ENCODE peak calls at places on chromosomes 2 and 18, in ten cellular contexts. U is sigmoid colon, L is HCT116, N is prostate gland, O is body of pancreas, V is tibial nerve, A is A549, M is heart left ventricle, J is uterus, W is stomach. K is an unnamed sample. For H3K9me3, the result is how much of the 10 kb centered on the place peaks cover.

GRCh38 chr18:11387880-11388279 is 221.5 kb upstream of the SLC35G4 start:
- DNase-seq in M (peak), O (peak), N (no peak), L (peak), A (peak), W (peak), J (no peak), U (no peak), V (no peak), K (no peak)

GRCh38 chr18:24530630-24531111 is 70.2 kb downstream of the HRH4 start:
- DNase-seq in J (peak), U (no peak), L (peak), W (no peak), A (no peak), O (no peak), N (no peak), M (no peak), V (no peak), K (no peak)

GRCh38 chr18:77821892-77822291 is 572.2 kb downstream of the GALR1 start:
- DNase-seq in U (no peak), W (no peak), M (no peak), O (no peak), L (no peak), V (no peak), J (no peak), A (no peak), N (no peak), K (no peak)

GRCh38 chr2:6948081-6949008 is 31.1 kb downstream of the RNF144A start:
- DNase-seq in O (no peak), W (no peak), M (no peak), V (no peak), A (no peak), L (no peak), U (no peak), N (peak), J (no peak), K (no peak)

GRCh38 chr2:147045113-147045512 is 799.7 kb upstream of the ACVR2A start:
- DNase-seq in J (peak), V (peak), L (peak), N (no peak), M (peak), W (peak), U (no peak), O (peak), A (no peak), K (no peak)

GRCh38 chr2:139411236-139411635 is 631.0 kb upstream of the NXPH2 start:
- DNase-seq in A (no peak), U (no peak), V (no peak), N (no peak), L (no peak), W (no peak), O (no peak), M (no peak), J (no peak), K (no peak)

GRCh38 chr2:240925576-240926515 is 19.7 kb downstream of the CROCC2 start:
- DNase-seq in O (peak), V (peak), M (peak), W (peak), N (no peak), U (peak), A (no peak), J (peak), L (no peak), K (peak)

GRCh38 chr18:79924814-79925655 is 26.4 kb downstream of the SLC66A2 start:
- DNase-seq in O (peak), J (peak), L (no peak), W (peak), A (no peak), M (no peak), U (peak), N (no peak), V (no peak), K (peak)

GRCh38 chr2:238288650-238289573 is 502 bp upstream of the PER2 start:
- DNase-seq in A (peak), V (peak), O (peak), J (peak), L (peak), U (peak), W (peak), N (peak), M (peak), K (peak)

GRCh38 chr2:238290079-238290478 is 1.7 kb upstream of the PER2 start:
- DNase-seq in A (peak), V (no peak), W (peak), U (peak), O (peak), J (no peak), N (peak), M (peak), L (peak), K (peak)

GRCh38 chr2:238290715-238291549 is 2.5 kb upstream of the PER2 start:
- DNase-seq in W (peak), L (no peak), N (no peak), U (peak), O (no peak), A (peak), M (peak), J (no peak), V (no peak), K (peak)

GRCh38 chr2:238287702-238288649 is at the start of gene PER2:
- DNase-seq in L (peak), O (peak), M (peak), W (peak), V (no peak), J (peak), N (peak), U (peak), A (peak), K (peak)

DNA sequence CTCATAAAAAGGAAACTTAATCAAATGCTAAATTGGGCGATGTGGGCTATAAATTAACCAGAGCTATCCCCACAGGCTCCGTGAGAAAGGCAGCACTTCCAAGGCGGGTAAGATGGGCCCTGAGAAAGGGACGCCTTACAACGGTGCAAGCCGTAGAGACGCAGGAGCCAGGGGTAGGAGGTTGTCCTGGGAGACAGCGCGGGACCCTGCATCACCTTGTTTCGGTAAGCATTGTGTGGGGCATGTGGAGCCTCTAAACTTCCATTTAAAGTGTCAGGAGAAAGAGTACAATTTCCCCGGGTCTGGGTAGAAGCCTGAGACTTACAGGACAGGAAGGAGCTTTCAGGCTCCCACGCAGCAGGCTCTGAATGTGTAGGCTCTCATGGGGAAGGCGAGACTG is 1.2 kb upstream of the PER2 start:
- DNase-seq in V (no peak), J (no peak), W (no peak), L (no peak), O (no peak), A (no peak), U (peak), N (no peak), M (no peak), K (peak)
- TF ChIP-seq CTCF in V (no peak), J (no peak), W (no peak), L (no peak), O (no peak), A (no peak), U (no peak), N (no peak), M (no peak), K (no peak)

GRCh38 chr2:68732533-68732932 is 2.1 kb upstream of the ARHGAP25 start:
- DNase-seq in N (no peak), U (no peak), W (no peak), J (no peak), A (no peak), V (no peak), M (no peak), L (no peak), O (no peak), K (no peak)

GRCh38 chr2:68734176-68734575 is 435 bp upstream of the ARHGAP25 start:
- DNase-seq in V (no peak), U (no peak), O (no peak), J (no peak), L (no peak), W (no peak), A (no peak), M (no peak), N (no peak), K (no peak)

GRCh38 chr2:68736086-68736485 is 1.5 kb downstream of the ARHGAP25 start:
- DNase-seq in L (no peak), V (no peak), W (no peak), U (no peak), N (no peak), M (no peak), A (no peak), O (no peak), J (no peak), K (no peak)

GRCh38 chr2:68733365-68733764 is 1.2 kb upstream of the ARHGAP25 start:
- DNase-seq in M (no peak), U (no peak), O (no peak), L (no peak), A (no peak), W (no peak), V (no peak), J (no peak), N (no peak), K (no peak)

DNA sequence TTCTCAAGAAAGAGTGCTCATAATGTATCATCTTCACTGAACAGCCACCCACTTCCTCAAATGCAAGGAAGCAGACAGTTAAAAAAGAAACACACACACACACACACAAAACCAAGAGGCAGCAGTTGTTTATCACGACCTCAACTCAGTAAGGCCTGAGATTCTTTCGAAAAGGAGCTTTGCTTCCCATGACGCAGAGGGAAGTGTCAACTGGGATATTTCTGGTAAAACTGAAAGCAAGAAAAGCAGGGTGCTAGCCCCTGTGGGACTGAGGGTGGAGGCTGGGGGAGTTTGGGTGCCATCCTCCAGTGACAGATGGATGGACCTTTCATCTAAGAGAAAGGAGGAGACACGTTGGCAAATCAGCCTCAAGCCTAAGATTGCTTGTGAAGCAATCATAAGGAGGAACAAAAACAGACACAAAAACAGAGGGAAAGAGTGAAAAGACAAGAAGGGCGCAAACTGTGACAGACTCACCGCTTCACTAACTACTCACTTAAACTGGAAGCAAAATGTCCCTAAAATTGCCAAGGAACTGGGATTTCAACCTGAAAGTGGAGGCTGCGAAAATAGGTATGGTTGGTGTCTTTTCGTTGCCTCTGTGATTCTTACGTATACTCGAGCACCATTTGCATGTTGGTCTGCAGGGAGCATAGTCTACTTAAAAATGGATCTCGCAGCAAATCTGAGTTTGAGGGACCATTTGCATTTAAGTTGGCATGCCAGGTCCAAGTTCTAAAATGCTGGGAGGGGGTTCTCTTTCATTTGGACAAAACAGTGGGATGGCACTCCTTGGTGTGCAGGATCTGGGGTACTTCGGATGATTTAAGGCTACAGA is at the start of gene ARHGAP25:
- DNase-seq in L (no peak), O (peak), A (no peak), N (no peak), V (no peak), U (no peak), J (no peak), W (no peak), M (peak), K (no peak)
- TF ChIP-seq POLR2A in L (no peak), O (peak), A (no peak), N (no peak), V (peak), U (no peak), J (no peak), W (no peak), M (no peak), K (peak)

DNA sequence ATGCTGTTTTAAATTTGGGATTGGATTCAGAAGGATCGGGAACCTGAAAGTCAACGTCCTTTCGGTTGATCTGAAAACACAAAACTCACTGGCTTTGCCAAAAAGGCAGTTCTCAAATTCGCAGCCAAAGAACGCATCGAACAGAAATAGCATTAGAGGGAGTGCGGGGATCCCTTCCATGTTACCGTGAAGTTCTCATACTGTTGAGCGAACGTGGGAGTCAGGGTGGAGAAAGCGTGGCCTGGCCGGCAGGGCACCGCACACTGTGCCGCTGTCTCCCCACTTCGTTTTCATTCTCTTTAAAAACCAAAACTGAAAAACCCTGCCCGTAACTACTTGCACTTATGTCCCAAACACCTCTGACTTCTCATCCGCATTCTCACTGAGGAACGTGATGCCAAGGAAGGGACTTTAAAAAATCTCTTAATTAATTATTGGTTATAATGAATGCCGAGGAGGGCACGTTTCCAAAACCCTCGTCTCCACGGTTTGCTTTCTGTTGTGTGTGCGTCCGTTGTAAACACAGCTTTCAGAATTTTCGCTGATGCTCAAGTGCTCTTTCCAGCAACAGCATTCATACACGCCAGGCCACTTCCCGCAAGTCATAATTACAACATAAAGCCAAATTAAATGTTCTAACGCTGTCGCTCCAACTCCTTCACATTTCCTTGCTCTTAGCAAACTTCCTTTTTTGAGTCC is 60.9 kb upstream of the TWIST2 start:
- DNase-seq in U (no peak), O (no peak), V (no peak), J (no peak), W (no peak), L (no peak), M (no peak), A (no peak), N (no peak), K (no peak)
- H3K9me3 ChIP-seq in U (under half), O (under half), V (under half), J (under half), W (under half), L (under half), M (under half), A (under half), N (under half), K (under half)

GRCh38 chr18:58117685-58118403 is 73.8 kb downstream of the NEDD4L start:
- DNase-seq in J (no peak), N (peak), A (peak), W (peak), O (peak), U (no peak), L (peak), M (no peak), V (peak), K (no peak)
- TF ChIP-seq CTCF in J (no peak), N (no peak), A (no peak), W (no peak), O (no peak), U (no peak), L (no peak), M (no peak), V (no peak), K (no peak)

GRCh38 chr2:47360937-47361336 is 42.0 kb upstream of the MSH2 start:
- DNase-seq in M (no peak), L (no peak), J (no peak), V (no peak), O (no peak), A (peak), W (no peak), N (no peak), U (no peak), K (no peak)
- TF ChIP-seq POLR2A in M (no peak), L (no peak), J (no peak), V (no peak), O (no peak), A (no peak), W (no peak), N (no peak), U (no peak), K (no peak)

GRCh38 chr2:239731998-239732665 is 293.0 kb downstream of the NDUFA10 start:
- DNase-seq in J (no peak), V (no peak), U (peak), M (no peak), L (no peak), W (no peak), O (no peak), A (no peak), N (no peak), K (peak)
- H3K9me3 ChIP-seq in J (under half), V (under half), U (under half), M (under half), L (under half), W (under half), O (under half), A (under half), N (under half), K (under half)

DNA sequence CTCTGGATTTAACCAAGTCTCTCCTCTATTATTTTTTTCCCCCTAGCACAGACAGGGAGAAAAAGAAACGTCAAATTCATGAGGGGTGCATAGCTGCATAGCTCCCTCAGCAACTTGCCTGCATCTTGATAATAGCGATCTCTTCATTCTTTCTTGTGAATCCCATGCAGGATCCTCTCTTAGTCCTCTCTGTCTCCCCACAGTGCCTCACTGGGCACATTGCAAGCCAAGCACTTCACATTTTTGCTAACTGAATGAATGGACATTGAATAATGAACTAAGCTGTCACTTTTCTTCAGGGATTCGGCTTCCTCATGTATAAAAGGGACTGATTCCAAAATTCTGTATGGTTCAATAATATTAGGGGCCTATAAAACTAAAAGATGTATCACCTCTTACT is 2.9 kb upstream of the EPB41L3 start:
- DNase-seq in U (no peak), W (no peak), A (no peak), O (peak), M (no peak), L (no peak), V (no peak), N (no peak), J (no peak), K (no peak)
- TF ChIP-seq CTCF in U (no peak), W (peak), A (no peak), O (peak), M (peak), L (no peak), V (peak), N (no peak), J (peak), K (no peak)

DNA sequence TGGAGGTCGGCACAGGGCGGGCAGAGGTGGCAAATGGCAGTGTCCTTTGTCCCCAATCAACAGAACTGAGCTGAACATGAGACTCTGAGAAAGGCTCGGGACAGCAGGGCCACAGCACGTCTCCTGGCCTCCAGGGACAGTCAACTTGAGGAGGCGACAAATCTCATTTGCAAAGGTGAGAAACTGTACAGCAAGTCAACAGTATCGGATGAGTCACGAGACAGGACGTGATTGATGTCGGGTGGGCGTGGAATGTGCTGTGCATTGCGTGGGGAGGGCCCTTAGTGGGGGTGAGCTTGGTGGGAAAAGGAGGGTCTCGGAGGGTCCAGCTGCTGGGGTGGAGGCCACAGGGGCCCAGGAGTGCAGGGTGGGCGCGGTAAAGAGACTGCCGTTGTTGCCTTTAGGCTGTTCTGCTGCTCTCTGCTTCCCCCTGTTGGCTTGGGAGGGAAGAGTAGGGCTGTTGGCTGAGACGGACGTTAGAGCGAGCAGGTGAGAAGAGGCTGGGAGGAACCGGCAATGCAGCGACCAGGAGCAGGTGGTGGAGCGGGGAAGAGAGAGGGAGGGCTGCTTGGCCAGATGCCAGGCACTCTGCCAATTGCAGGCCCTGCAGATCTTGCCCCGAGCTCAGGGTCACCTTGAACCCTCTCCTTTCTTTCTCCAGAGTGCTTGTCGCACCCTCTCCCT is 164.3 kb downstream of the BCL2 start:
- DNase-seq in L (peak), N (peak), U (peak), W (peak), J (no peak), V (no peak), O (peak), M (peak), A (peak), K (peak)
- TF ChIP-seq POLR2A in L (no peak), N (no peak), U (no peak), W (no peak), J (no peak), V (no peak), O (no peak), M (no peak), A (no peak), K (no peak)

DNA sequence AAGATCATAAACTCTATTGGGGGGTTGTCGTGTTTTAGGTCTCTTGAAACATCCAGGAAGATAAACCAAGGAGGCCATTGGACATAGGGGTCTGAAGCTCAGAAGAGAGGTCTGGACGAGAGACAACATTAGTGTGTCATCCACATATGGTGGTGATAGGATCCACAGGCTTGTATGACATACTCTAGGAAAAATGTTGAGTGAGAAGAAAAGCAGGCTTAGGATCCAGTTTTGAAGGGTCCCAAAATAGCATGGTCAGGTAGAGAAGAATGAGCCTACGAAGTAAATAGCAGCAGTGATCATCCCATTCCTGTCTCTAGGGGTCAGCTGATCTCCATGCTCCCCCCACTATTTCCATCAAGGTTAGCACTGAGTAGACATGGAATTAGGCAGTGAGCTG is 166.8 kb downstream of the ANKRD30B start:
- DNase-seq in A (no peak), U (no peak), L (no peak), W (no peak), N (no peak), V (no peak), O (no peak), J (no peak), M (no peak), K (no peak)
- H3K9me3 ChIP-seq in A (under half), U (under half), L (under half), W (under half), N (under half), V (under half), O (under half), J (under half), M (under half), K (under half)